ENCODE peak calls at places on chromosomes 16 and 17, in seven cellular contexts. Q is cardiac fibroblast, D is tibial artery, C is Calu3, T is Caco-2, I is neural crest cell, F is epithelial cell of proximal tubule. Z is an unnamed sample.
A peak's percentile ranks its signal among the peaks of the same experiment; 100 is the strongest.

GRCh38 chr16:7343271-7343670 is 10.6 kb downstream of the RBFOX1 start:
- DNase-seq in Q (no peak), D (no peak), F (no peak), T (no peak), C (no peak), I (no peak), Z (no peak)

GRCh38 chr17:57672971-57673370 is 72.1 kb downstream of the CCDC182 start:
- DNase-seq in D (no peak), Q (no peak), C (no peak), T (no peak), F (no peak), I (no peak), Z (no peak)

GRCh38 chr17:50634123-50634914 is at the start of gene ABCC3:
- DNase-seq in I (no peak), C (peak; percentile 84), D (peak; percentile 67), Q (peak; percentile 18), F (no peak), T (peak; percentile 87), Z (no peak)

GRCh38 chr17:57370051-57370581 is 113.8 kb downstream of the MSI2 start:
- DNase-seq in Q (peak; percentile 81), C (peak; percentile 17), T (peak; percentile 84), I (no peak), D (no peak), F (peak; percentile 94), Z (no peak)

GRCh38 chr16:70473446-70474319 is 19.3 kb downstream of the FCSK start:
- DNase-seq in C (no peak), I (no peak), T (no peak), D (no peak), Q (no peak), F (no peak), Z (no peak)

GRCh38 chr16:85389679-85390470 is 223.2 kb upstream of the GSE1 start:
- DNase-seq in Q (no peak), I (no peak), D (no peak), T (peak; percentile 40), C (no peak), F (no peak), Z (no peak)

GRCh38 chr17:8001976-8002645 is at the start of gene GUCY2D:
- DNase-seq in F (no peak), I (no peak), D (no peak), C (no peak), Q (no peak), T (no peak), Z (no peak)

GRCh38 chr17:61467416-61468262 is 15.4 kb downstream of the TBX4 start:
- DNase-seq in T (peak; percentile 64), F (no peak), D (no peak), C (peak; percentile 20), Q (peak; percentile 45), I (peak; percentile 55), Z (peak; percentile 22)

GRCh38 chr17:79667746-79668145 is 56.9 kb upstream of the RBFOX3 start:
- DNase-seq in F (no peak), D (no peak), T (peak; percentile 19), C (no peak), I (no peak), Q (no peak), Z (no peak)

GRCh38 chr16:85845276-85845675 is 45.8 kb downstream of the COX4I1 start:
- DNase-seq in C (no peak), Q (no peak), I (no peak), D (no peak), F (no peak), T (no peak), Z (no peak)

GRCh38 chr16:68451656-68452055 is 3.3 kb upstream of the SMPD3 start:
- DNase-seq in T (no peak), F (no peak), Q (no peak), I (no peak), D (no peak), C (no peak), Z (no peak)

GRCh38 chr16:70573451-70574121 is 50.0 kb downstream of the SF3B3 start:
- DNase-seq in Q (peak; percentile 98), D (peak; percentile 33), T (no peak), F (peak; percentile 13), I (no peak), C (no peak), Z (no peak)

GRCh38 chr16:69187387-69187890 is 475 bp downstream of the SNTB2 start:
- DNase-seq in I (peak; percentile 38), T (no peak), C (peak; percentile 60), F (no peak), Q (no peak), D (peak; percentile 51), Z (no peak)

GRCh38 chr17:32546031-32546444 is 59.2 kb downstream of the CDK5R1 start:
- DNase-seq in Q (no peak), F (no peak), I (no peak), T (no peak), C (no peak), D (no peak), Z (no peak)

GRCh38 chr17:32732900-32733299 is 144.0 kb downstream of the MYO1D start:
- DNase-seq in T (no peak), D (no peak), I (no peak), Q (no peak), C (no peak), F (no peak), Z (no peak)

GRCh38 chr17:62662855-62663254 is 35.4 kb downstream of the MRC2 start:
- DNase-seq in C (no peak), Q (no peak), I (no peak), D (no peak), T (no peak), F (no peak), Z (no peak)

GRCh38 chr16:81697321-81697885 is 81.7 kb upstream of the PLCG2 start:
- DNase-seq in D (no peak), Q (peak; percentile 67), C (peak; percentile 79), I (no peak), F (no peak), T (peak; percentile 67), Z (peak; percentile 21)

GRCh38 chr16:28292731-28293588 is 635 bp downstream of the SBK1 start:
- DNase-seq in C (no peak), T (no peak), F (no peak), D (no peak), I (peak; percentile 40), Q (no peak), Z (no peak)

GRCh38 chr17:79033741-79034501 is 10.0 kb downstream of the C1QTNF1 start:
- DNase-seq in I (no peak), C (no peak), T (peak; percentile 27), F (no peak), D (no peak), Q (no peak), Z (no peak)

GRCh38 chr17:35731932-35732805 is 730 bp downstream of the RASL10B start:
- DNase-seq in T (no peak), Q (no peak), I (no peak), D (no peak), F (no peak), C (no peak), Z (no peak)

GRCh38 chr17:8883353-8883752 is 15.9 kb upstream of the PIK3R6 start:
- DNase-seq in I (no peak), F (no peak), Q (no peak), T (no peak), D (no peak), C (no peak), Z (no peak)

GRCh38 chr16:56267888-56268287 is 76.6 kb downstream of the GNAO1 start:
- DNase-seq in T (no peak), Q (no peak), D (no peak), I (no peak), C (no peak), F (no peak), Z (no peak)

GRCh38 chr17:41648411-41649195 is 24.2 kb upstream of the KRT17 start:
- DNase-seq in C (peak; percentile 98), D (peak; percentile 79), Q (peak; percentile 82), F (peak; percentile 25), I (peak; percentile 97), T (peak; percentile 89), Z (peak; percentile 47)

GRCh38 chr17:63247706-63248105 is 198.4 kb downstream of the CYB561 start:
- DNase-seq in F (no peak), I (no peak), Q (no peak), C (no peak), T (no peak), D (no peak), Z (no peak)

GRCh38 chr16:57093845-57094564 is 1.6 kb downstream of the CPNE2 start:
- DNase-seq in T (no peak), I (no peak), F (no peak), Q (no peak), D (no peak), C (no peak), Z (no peak)

GRCh38 chr17:42632949-42633444 is 23.5 kb downstream of the TUBG1 start:
- DNase-seq in Q (no peak), D (no peak), I (no peak), T (no peak), C (no peak), F (no peak), Z (no peak)

GRCh38 chr17:6046431-6046830 is 23.7 kb upstream of the WSCD1 start:
- DNase-seq in F (no peak), I (no peak), T (no peak), Q (no peak), C (no peak), D (no peak), Z (no peak)

GRCh38 chr17:6044261-6044660 is 25.9 kb upstream of the WSCD1 start:
- DNase-seq in D (no peak), Q (no peak), I (no peak), F (no peak), C (no peak), T (no peak), Z (no peak)

GRCh38 chr17:6047966-6048365 is 22.2 kb upstream of the WSCD1 start:
- DNase-seq in C (no peak), T (no peak), D (no peak), Q (no peak), F (peak; percentile 74), I (no peak), Z (no peak)

GRCh38 chr17:6043405-6043804 is 26.8 kb upstream of the WSCD1 start:
- DNase-seq in T (no peak), Q (no peak), C (no peak), F (no peak), I (no peak), D (no peak), Z (no peak)

GRCh38 chr17:6045621-6046357 is 24.4 kb upstream of the WSCD1 start:
- DNase-seq in D (no peak), C (no peak), I (no peak), Q (no peak), F (no peak), T (no peak), Z (no peak)
- TF ChIP-seq CTCF in D (peak; percentile 16), C (no peak), I (no peak), Q (no peak), F (peak; percentile 38), T (no peak), Z (no peak)

GRCh38 chr17:17146791-17147406 is 59.2 kb downstream of the PLD6 start:
- DNase-seq in T (peak; percentile 57), F (no peak), D (no peak), I (no peak), C (peak; percentile 38), Q (no peak), Z (no peak)
- TF ChIP-seq CTCF in T (peak; percentile 61), F (peak; percentile 41), D (no peak), I (peak; percentile 47), C (peak; percentile 16), Q (peak; percentile 13), Z (peak; percentile 51)

GRCh38 chr17:81065500-81065899 is 30.5 kb downstream of the BAIAP2 start:
- DNase-seq in C (no peak), T (no peak), I (no peak), F (no peak), D (no peak), Q (no peak), Z (no peak)
- TF ChIP-seq CTCF in C (no peak), T (no peak), I (no peak), F (no peak), D (no peak), Q (no peak), Z (no peak)

GRCh38 chr16:88610080-88610479 is 28.3 kb upstream of the IL17C start:
- DNase-seq in D (no peak), C (no peak), Q (no peak), T (no peak), I (no peak), F (no peak), Z (no peak)
- TF ChIP-seq CTCF in D (no peak), C (peak; percentile 26), Q (peak; percentile 13), T (peak; percentile 45), I (peak; percentile 26), F (peak; percentile 26), Z (no peak)

Z was measured in LNCaP clone FGC.